ENCODE peak calls at places on chromosome 17, in five cellular contexts. Y is AG10803; Q is stimulated activated effector memory CD8-positive, alpha-beta T cell treated with anti-CD3 and anti-CD28 coated beads, Interleukin-12 subunit alpha, Interleukin-12 subunit beta, amount 100 ng/mL, for 72 hours; W is HCT116; S is HT1080. H is an unnamed sample.

GRCh38 chr17:4836221-4836620 is 3.1 kb downstream of the MINK1 start:
- DNase-seq in S (no peak), Y (no peak), Q (no peak), W (no peak), H (no peak)

GRCh38 chr17:17391575-17392370 is 85.0 kb upstream of the MED9 start:
- DNase-seq in W (no peak), Q (peak), S (no peak), Y (no peak), H (no peak)

GRCh38 chr17:1573932-1574696 is 11.5 kb upstream of the PITPNA start:
- DNase-seq in S (peak), Y (peak), W (peak), Q (peak), H (peak)

GRCh38 chr17:77465358-77466041 is 324.7 kb downstream of the SEC14L1 start:
- DNase-seq in Y (peak), W (no peak), S (peak), Q (peak), H (peak)

GRCh38 chr17:81514735-81515529 is 2.3 kb upstream of the ACTG1 start:
- DNase-seq in S (peak), Y (peak), W (peak), Q (peak), H (peak)

GRCh38 chr17:47978324-47978723 is 7.4 kb downstream of the CDK5RAP3 start:
- DNase-seq in S (peak), Q (peak), Y (peak), W (no peak), H (peak)

GRCh38 chr17:67326440-67326839 is 39.9 kb downstream of the PSMD12 start:
- DNase-seq in S (no peak), Y (no peak), W (no peak), Q (no peak), H (no peak)

GRCh38 chr17:68182016-68182315 is 65.9 kb upstream of the AMZ2 start:
- DNase-seq in Q (no peak), S (no peak), W (no peak), Y (no peak), H (no peak)

GRCh38 chr17:27760069-27760885 is 40.1 kb downstream of the NOS2 start:
- DNase-seq in Q (peak), W (peak), S (peak), Y (peak), H (peak)